ENCODE peak calls at places on chromosomes 4 and X, in four cellular contexts. A is NCI-H1105, N is midbrain, J is germinal center. F is an unnamed sample.

GRCh38 chr4:164012396-164013027 is 518.0 kb downstream of the TMA16 start:
- DNase-seq in A (no peak), N (peak), J (no peak), F (no peak)

GRCh38 chr4:26298198-26298950 is 22.4 kb upstream of the RBPJ start:
- DNase-seq in A (no peak), N (no peak), J (no peak), F (no peak)

GRCh38 chr4:83025563-83025962 is 9.4 kb upstream of the COPS4 start:
- DNase-seq in A (no peak), N (no peak), J (no peak), F (no peak)

GRCh38 chr4:27318740-27319139 is 458.1 kb downstream of the STIM2 start:
- DNase-seq in A (no peak), N (peak), J (peak), F (peak)

GRCh38 chr4:158053086-158053485 is 119.7 kb downstream of the GASK1B start:
- DNase-seq in A (no peak), N (no peak), J (no peak), F (no peak)

GRCh38 chr4:5710962-5711478 is at the start of gene EVC:
- DNase-seq in A (peak), N (peak), J (peak), F (no peak)

GRCh38 chrX:117989512-117989911 is 127.1 kb downstream of the KLHL13 start:
- DNase-seq in A (no peak), N (no peak), J (no peak), F (no peak)

GRCh38 chrX:153874366-153875125 is 11.4 kb downstream of the L1CAM start:
- DNase-seq in A (no peak), N (no peak), J (no peak), F (no peak)

GRCh38 chr4:8218371-8219050 is 19.4 kb downstream of the SH3TC1 start:
- DNase-seq in A (peak), N (no peak), J (no peak), F (no peak)

GRCh38 chr4:128159967-128160366 is 98.9 kb downstream of the LARP1B start:
- DNase-seq in A (no peak), N (no peak), J (no peak), F (no peak)

GRCh38 chr4:7741946-7742806 is 197.5 kb downstream of the AFAP1 start:
- DNase-seq in A (no peak), N (no peak), J (no peak), F (no peak)

GRCh38 chr4:122687450-122688121 is 44.9 kb upstream of the BBS12 start:
- DNase-seq in A (no peak), N (no peak), J (no peak), F (no peak)

GRCh38 chr4:7956306-7957112 is 16.8 kb upstream of the AFAP1 start:
- DNase-seq in A (no peak), N (no peak), J (no peak), F (no peak)

GRCh38 chr4:185096032-185096653 is 46.9 kb upstream of the SLC25A4 start:
- DNase-seq in A (peak), N (peak), J (peak), F (no peak)

GRCh38 chrX:13167444-13168207 is 123.2 kb upstream of the FAM9C start:
- DNase-seq in A (no peak), N (peak), J (no peak), F (peak)

GRCh38 chr4:98474408-98474844 is 184.0 kb downstream of the TSPAN5 start:
- DNase-seq in A (no peak), N (no peak), J (no peak), F (no peak)

GRCh38 chrX:101265869-101266428 is 25.2 kb downstream of the TAF7L start:
- DNase-seq in A (no peak), N (no peak), J (no peak), F (no peak)

GRCh38 chr4:127828121-127828520 is 46.0 kb downstream of the HSPA4L start:
- DNase-seq in A (no peak), N (no peak), J (no peak), F (no peak)

GRCh38 chrX:153381684-153382532 is 19.2 kb downstream of the PNMA6E start:
- DNase-seq in A (peak), N (peak), J (no peak), F (no peak)

F was measured in HL-60.